ENCODE peak calls at places on chromosomes 12 and 14, in six cellular contexts. R is NCI-H774; P is HL-60; X is NCI-H1105; I is nucleus accumbens; E is naive thymus-derived CD8-positive, alpha-beta T cell. Z is an unnamed sample.

GRCh38 chr12:16008442-16008841 is 97.3 kb downstream of the DERA start:
- DNase-seq in R (no peak), P (no peak), X (no peak), I (no peak), E (no peak), Z (no peak)

GRCh38 chr14:103100281-103101121 is 6.0 kb downstream of the EXOC3L4 start:
- DNase-seq in R (no peak), P (no peak), X (no peak), I (no peak), E (no peak), Z (no peak)

GRCh38 chr12:105570944-105571343 is 240.5 kb downstream of the C12orf75 start:
- DNase-seq in R (peak), P (no peak), X (no peak), I (no peak), E (no peak), Z (no peak)

GRCh38 chr14:96275182-96276112 is 19.4 kb downstream of the BDKRB1 start:
- DNase-seq in R (peak), P (peak), X (peak), I (no peak), E (peak), Z (peak)

GRCh38 chr12:88310666-88311065 is 168.6 kb downstream of the TMTC3 start:
- DNase-seq in R (no peak), P (no peak), X (no peak), I (no peak), E (no peak), Z (no peak)

GRCh38 chr14:92437729-92438280 is 75.8 kb upstream of the RIN3 start:
- DNase-seq in R (no peak), P (no peak), X (no peak), I (no peak), E (no peak), Z (no peak)

GRCh38 chr12:31591308-31591901 is 469 bp upstream of the DENND5B start:
- DNase-seq in R (peak), P (no peak), X (no peak), I (no peak), E (no peak), Z (peak)

GRCh38 chr14:59478540-59478939 is 5.7 kb downstream of the L3HYPDH start:
- DNase-seq in R (no peak), P (no peak), X (no peak), I (no peak), E (no peak), Z (no peak)

GRCh38 chr14:49849213-49849847 is 3.3 kb downstream of the NEMF start:
- DNase-seq in R (no peak), P (no peak), X (no peak), I (no peak), E (no peak), Z (no peak)

GRCh38 chr12:89244536-89244935 is 107.8 kb downstream of the DUSP6 start:
- DNase-seq in R (no peak), P (no peak), X (no peak), I (no peak), E (peak), Z (no peak)

GRCh38 chr14:64736271-64737131 is 32.3 kb downstream of the PLEKHG3 start:
- DNase-seq in R (no peak), P (no peak), X (no peak), I (no peak), E (no peak), Z (peak)

GRCh38 chr14:69106451-69106850 is 46.5 kb downstream of the DCAF5 start:
- DNase-seq in R (no peak), P (no peak), X (no peak), I (no peak), E (no peak), Z (no peak)

GRCh38 chr12:45713108-45713507 is 16.4 kb upstream of the ARID2 start:
- DNase-seq in R (no peak), P (no peak), X (no peak), I (no peak), E (no peak), Z (no peak)

GRCh38 chr12:47247418-47247817 is 167.7 kb upstream of the AMIGO2 start:
- DNase-seq in R (peak), P (no peak), X (no peak), I (no peak), E (no peak), Z (peak)